ENCODE peak calls at places on chromosome 12, in six cellular contexts. W, U, C, B, H and X are unnamed samples.

GRCh38 chr12:96234591-96235496 is 40.7 kb downstream of the ELK3 start:
- DNase-seq in W (no peak), C (no peak), H (no peak), B (no peak), U (no peak), X (no peak)

GRCh38 chr12:102992720-102993119 is 35.2 kb downstream of the ASCL1 start:
- DNase-seq in B (no peak), H (no peak), U (no peak), W (no peak), C (no peak), X (no peak)

GRCh38 chr12:124506145-124506831 is 61.1 kb downstream of the NCOR2 start:
- DNase-seq in U (peak), H (no peak), B (peak), W (no peak), C (no peak), X (peak)

GRCh38 chr12:124390442-124391116 is 95.7 kb downstream of the RFLNA start:
- DNase-seq in W (peak), H (no peak), B (peak), C (no peak), U (no peak), X (no peak)

GRCh38 chr12:50620050-50620974 is 115.5 kb downstream of the DIP2B start:
- DNase-seq in U (no peak), H (peak), C (peak), B (peak), W (peak), X (peak)

GRCh38 chr12:113154351-113154973 is 4.9 kb downstream of the CFAP73 start:
- DNase-seq in C (no peak), W (peak), U (peak), H (peak), B (peak), X (peak)

GRCh38 chr12:130041983-130042812 is 120.1 kb upstream of the FZD10 start:
- DNase-seq in B (no peak), C (peak), U (peak), W (no peak), H (no peak), X (peak)

GRCh38 chr12:123269395-123269892 is 2.2 kb downstream of the CDK2AP1 start:
- DNase-seq in W (peak), H (no peak), C (peak), B (peak), U (peak), X (peak)

GRCh38 chr12:32671930-32672785 is 6.9 kb upstream of the DNM1L start:
- DNase-seq in C (peak), U (peak), W (peak), B (peak), H (no peak), X (peak)

GRCh38 chr12:24960222-24960855 is 11.4 kb upstream of the BCAT1 start:
- DNase-seq in H (no peak), C (no peak), U (peak), W (peak), B (peak), X (peak)

GRCh38 chr12:39587247-39587646 is 32.4 kb downstream of the ABCD2 start:
- DNase-seq in C (no peak), U (no peak), W (no peak), H (no peak), B (peak), X (no peak)

GRCh38 chr12:2543801-2544200 is 251.0 kb upstream of the FKBP4 start:
- DNase-seq in W (no peak), U (no peak), C (no peak), H (no peak), B (no peak), X (no peak)

GRCh38 chr12:38102197-38102596 is 214.4 kb upstream of the ALG10B start:
- DNase-seq in H (no peak), C (no peak), B (no peak), W (no peak), U (no peak), X (no peak)

GRCh38 chr12:87021400-87021799 is 765.2 kb upstream of the MGAT4C start:
- DNase-seq in B (no peak), U (no peak), H (no peak), C (no peak), W (no peak), X (no peak)

GRCh38 chr12:101018540-101018939 is 191.5 kb downstream of the SLC5A8 start:
- DNase-seq in W (peak), H (peak), C (no peak), B (peak), U (no peak), X (peak)

GRCh38 chr12:9843416-9843815 is 16.1 kb downstream of the KLRF1 start:
- DNase-seq in U (no peak), W (no peak), H (no peak), C (no peak), B (no peak), X (no peak)

GRCh38 chr12:31368666-31369361 is 42.9 kb upstream of the SINHCAF start:
- DNase-seq in C (peak), U (peak), H (no peak), B (peak), W (peak), X (peak)

GRCh38 chr12:133081408-133081806 is 684 bp downstream of the ZNF140 start:
- DNase-seq in W (no peak), C (no peak), H (no peak), U (no peak), B (no peak), X (peak)

GRCh38 chr12:66623455-66623854 is 55.4 kb downstream of the GRIP1 start:
- DNase-seq in W (no peak), U (no peak), B (peak), C (no peak), H (no peak), X (no peak)

GRCh38 chr12:43501705-43502104 is 50.3 kb downstream of the ADAMTS20 start:
- DNase-seq in W (peak), C (no peak), B (peak), H (no peak), U (no peak), X (peak)

GRCh38 chr12:107843351-107844311 is 69.1 kb downstream of the ASCL4 start:
- DNase-seq in H (no peak), B (no peak), W (no peak), U (peak), C (peak), X (peak)

GRCh38 chr12:78359530-78359929 is 505.0 kb upstream of the SYT1 start:
- DNase-seq in U (no peak), W (peak), C (no peak), H (no peak), B (no peak), X (peak)

GRCh38 chr12:129772463-129773169 is 131.2 kb downstream of the TMEM132D start:
- DNase-seq in C (no peak), B (no peak), U (peak), W (no peak), H (no peak), X (peak)

GRCh38 chr12:116980083-116980482 is 69.3 kb downstream of the FBXW8 start:
- DNase-seq in W (no peak), B (no peak), U (no peak), H (no peak), C (no peak), X (peak)

GRCh38 chr12:3544296-3544965 is 53.4 kb downstream of the PRMT8 start:
- DNase-seq in U (peak), C (no peak), H (no peak), W (no peak), B (no peak), X (no peak)

GRCh38 chr12:75823475-75823874 is 208.1 kb downstream of the PHLDA1 start:
- DNase-seq in B (no peak), H (no peak), C (no peak), U (no peak), W (no peak), X (no peak)

GRCh38 chr12:2435511-2435910 is 359.3 kb upstream of the FKBP4 start:
- DNase-seq in W (no peak), U (no peak), C (no peak), B (no peak), H (no peak), X (no peak)

GRCh38 chr12:52216107-52216506 is 16.9 kb upstream of the KRT7 start:
- DNase-seq in U (no peak), C (no peak), W (peak), B (no peak), H (no peak), X (no peak)

GRCh38 chr12:122659579-122659978 is 43.6 kb downstream of the HCAR2 start:
- DNase-seq in U (no peak), W (no peak), B (peak), H (no peak), C (no peak), X (no peak)

GRCh38 chr12:131860472-131861260 is 32.5 kb downstream of the MMP17 start:
- DNase-seq in C (peak), B (peak), U (peak), W (peak), H (no peak), X (peak)

GRCh38 chr12:56521590-56522371 is at the start of gene RBMS2:
- DNase-seq in W (peak), C (peak), B (peak), H (peak), U (peak), X (peak)

GRCh38 chr12:25023808-25024207 is 74.9 kb upstream of the BCAT1 start:
- DNase-seq in H (no peak), C (no peak), U (no peak), W (no peak), B (no peak), X (no peak)

GRCh38 chr12:5268424-5269210 is 163.3 kb upstream of the NTF3 start:
- DNase-seq in C (no peak), U (no peak), H (no peak), W (no peak), B (no peak), X (no peak)

GRCh38 chr12:45259732-45260480 is 44.0 kb downstream of the ANO6 start:
- DNase-seq in B (peak), H (no peak), U (no peak), W (peak), C (no peak), X (peak)

GRCh38 chr12:116241157-116241772 is 36.2 kb downstream of the MED13L start:
- DNase-seq in B (no peak), H (no peak), C (no peak), W (no peak), U (no peak), X (no peak)

GRCh38 chr12:92987846-92988621 is 58.9 kb upstream of the EEA1 start:
- DNase-seq in U (peak), W (no peak), B (no peak), C (no peak), H (no peak), X (peak)

GRCh38 chr12:66241061-66242043 is 52.3 kb downstream of the IRAK3 start:
- DNase-seq in H (no peak), W (peak), C (no peak), B (peak), U (no peak), X (no peak)

GRCh38 chr12:41932470-41932991 is 212.1 kb downstream of the GXYLT1 start:
- DNase-seq in U (peak), C (no peak), H (no peak), B (peak), W (no peak), X (peak)
- H2BK120ac ChIP-seq in U (no peak), C (no peak), H (no peak), B (peak), W (no peak), X (no peak)

DNA sequence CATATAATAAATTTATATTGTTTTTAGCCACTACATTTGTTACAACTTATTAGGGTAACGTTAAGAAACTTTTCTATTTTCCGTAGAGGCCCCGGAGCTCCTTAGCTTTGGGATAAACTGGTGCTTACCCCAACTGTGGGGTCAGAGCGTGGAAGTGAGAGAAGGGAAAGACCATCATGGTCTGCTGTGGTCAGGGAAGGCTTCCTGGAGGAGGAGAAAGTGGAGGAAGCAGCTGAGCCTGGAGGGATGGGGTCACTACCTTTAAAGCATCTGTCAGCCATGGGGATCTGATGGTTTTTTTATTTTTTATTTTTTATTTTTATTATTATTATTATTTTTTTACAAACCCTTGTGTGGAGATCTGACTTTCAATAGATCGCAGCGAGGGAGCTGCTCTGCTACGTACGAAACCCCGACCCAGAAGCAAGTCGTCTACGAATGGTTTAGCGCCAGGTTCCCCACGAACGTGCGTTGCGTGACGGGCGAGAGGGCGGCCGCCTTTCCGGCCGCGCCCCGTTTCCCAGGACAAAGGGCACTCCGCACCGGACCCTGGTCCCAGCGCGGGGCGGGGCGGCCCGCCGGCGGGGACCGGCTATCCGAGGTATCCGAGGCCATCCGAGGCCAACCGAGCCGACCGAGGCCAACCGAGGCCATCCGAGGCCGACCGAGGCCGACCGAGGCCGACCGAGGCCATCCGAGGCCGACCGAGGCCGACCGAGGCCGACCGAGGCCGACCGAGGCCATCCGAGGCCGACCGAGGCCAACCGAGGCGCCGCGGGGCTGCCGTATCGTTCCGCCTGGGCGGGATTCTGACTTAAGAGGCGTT is 1101.2 kb upstream of the TMEM132C start:
- DNase-seq in H (peak), C (peak), U (peak), B (peak), W (peak), X (peak)
- H3K18ac ChIP-seq in H (peak), C (peak), U (peak), B (peak), W (peak), X (no peak)

DNA sequence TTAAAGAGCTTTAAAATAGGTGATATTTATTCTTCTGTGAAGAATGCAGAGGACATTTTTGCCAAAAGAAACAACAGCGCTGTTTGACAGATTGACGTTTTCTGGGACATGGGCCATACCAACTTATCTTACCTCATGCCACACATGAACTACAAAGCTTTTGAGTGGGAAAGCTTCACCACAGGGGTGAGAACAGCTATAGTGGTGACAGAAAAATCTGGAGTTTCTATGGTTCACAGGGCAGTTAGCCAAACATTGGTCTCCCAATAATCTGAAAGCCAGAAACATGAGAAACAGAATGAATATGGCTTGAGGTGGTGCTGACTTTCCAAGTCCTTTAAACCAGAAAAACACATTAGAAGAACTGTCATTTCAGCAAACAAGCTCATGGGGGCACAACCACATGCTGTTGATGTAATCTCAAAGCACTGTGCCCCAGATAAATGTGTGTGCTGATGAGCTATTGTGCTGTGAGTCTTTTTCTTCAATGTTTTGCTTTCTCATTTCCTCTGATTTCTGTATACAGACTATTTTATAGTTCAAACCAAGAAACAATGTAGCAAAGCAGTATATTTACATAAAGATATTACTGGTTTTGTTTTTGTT is 905.4 kb downstream of the SLC16A7 start:
- DNase-seq in W (no peak), C (no peak), U (no peak), H (no peak), B (peak), X (peak)
- H2BK15ac ChIP-seq in W (no peak), C (no peak), U (no peak), H (no peak), B (no peak), X (no peak)

GRCh38 chr12:14884458-14884878 is 1.2 kb downstream of the MGP start:
- DNase-seq in H (no peak), C (no peak), W (peak), B (peak), U (no peak), X (no peak)
- H2BK120ac ChIP-seq in H (no peak), C (no peak), W (no peak), B (no peak), U (no peak), X (no peak)

GRCh38 chr12:12141000-12141399 is 70.3 kb downstream of the BCL2L14 start:
- DNase-seq in U (no peak), B (no peak), W (no peak), C (no peak), H (no peak), X (no peak)
- H3K18ac ChIP-seq in U (no peak), B (no peak), W (no peak), C (no peak), H (no peak), X (no peak)

GRCh38 chr12:89405626-89406342 is 53.5 kb upstream of the DUSP6 start:
- DNase-seq in B (no peak), H (no peak), U (no peak), C (no peak), W (no peak), X (no peak)

GRCh38 chr12:89395712-89396111 is 43.4 kb upstream of the DUSP6 start:
- DNase-seq in H (no peak), U (no peak), C (no peak), W (no peak), B (no peak), X (no peak)

GRCh38 chr12:89401433-89402086 is 49.3 kb upstream of the DUSP6 start:
- DNase-seq in C (no peak), H (no peak), B (no peak), W (no peak), U (no peak), X (no peak)

GRCh38 chr12:89400415-89400814 is 48.1 kb upstream of the DUSP6 start:
- DNase-seq in U (no peak), H (no peak), B (no peak), W (no peak), C (no peak), X (no peak)
- H2BK15ac ChIP-seq in U (no peak), H (no peak), B (no peak), W (peak), C (no peak), X (no peak)

DNA sequence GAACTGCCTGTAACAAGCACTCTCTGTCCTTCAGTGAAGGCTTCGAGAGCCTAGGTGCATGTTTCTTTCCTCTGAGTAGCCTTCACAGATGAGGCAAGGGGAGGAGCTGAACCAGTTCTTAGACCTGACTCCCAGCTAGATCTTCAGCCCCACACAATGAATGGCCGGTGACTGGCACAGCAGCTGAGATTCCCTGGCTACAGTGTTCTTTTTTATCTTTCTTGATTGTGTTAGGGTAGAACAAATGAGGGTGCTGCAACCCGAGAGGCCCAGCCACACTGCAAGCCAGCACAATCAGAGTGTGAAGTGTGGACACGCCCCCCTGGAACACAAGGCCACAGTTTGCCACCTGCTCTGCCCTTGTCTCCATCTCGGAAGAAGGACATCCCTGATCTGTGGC is 19.1 kb upstream of the COL2A1 start:
- DNase-seq in B (no peak), U (no peak), W (no peak), C (peak), H (no peak), X (peak)
- H2BK120ac ChIP-seq in B (no peak), U (no peak), W (no peak), C (no peak), H (no peak), X (no peak)

DNA sequence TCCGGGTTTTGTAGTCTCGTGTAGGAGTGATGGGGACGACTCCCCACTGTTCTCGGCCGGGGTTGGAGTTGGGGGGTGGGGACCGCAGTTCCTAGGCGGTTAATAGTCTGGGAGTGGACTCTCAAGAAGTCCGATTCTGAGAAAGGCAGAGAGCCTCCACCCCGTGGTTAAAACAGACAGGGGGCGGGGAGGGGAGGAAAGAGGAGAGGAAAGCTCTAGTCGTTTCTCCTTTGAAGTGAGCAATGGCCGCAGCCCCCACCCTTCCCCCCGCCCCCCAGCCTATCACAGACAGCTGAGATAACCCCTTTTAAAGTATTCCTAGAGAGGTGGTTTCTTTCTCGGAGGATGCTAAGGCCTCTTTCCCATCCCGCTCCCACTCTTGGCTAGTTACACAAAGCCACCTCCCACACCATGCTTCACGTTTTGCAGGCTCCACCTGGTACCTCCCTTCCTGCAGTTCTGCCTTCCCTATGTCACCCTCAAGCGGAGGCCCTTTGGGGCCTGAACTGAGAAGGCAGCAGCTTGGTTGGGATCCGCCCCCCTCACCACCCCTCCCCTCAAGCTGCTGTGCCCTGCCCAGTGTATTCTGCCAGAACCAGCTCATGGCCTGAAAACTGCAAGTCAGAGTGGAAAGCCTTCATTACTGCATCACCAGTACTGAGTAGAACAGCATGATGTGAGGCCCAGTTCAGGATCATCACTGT is 853 bp downstream of the USP5 start:
- DNase-seq in B (peak), U (peak), W (peak), C (no peak), H (no peak), X (peak)
- H3K18ac ChIP-seq in B (peak), U (no peak), W (no peak), C (no peak), H (no peak), X (peak)

DNA sequence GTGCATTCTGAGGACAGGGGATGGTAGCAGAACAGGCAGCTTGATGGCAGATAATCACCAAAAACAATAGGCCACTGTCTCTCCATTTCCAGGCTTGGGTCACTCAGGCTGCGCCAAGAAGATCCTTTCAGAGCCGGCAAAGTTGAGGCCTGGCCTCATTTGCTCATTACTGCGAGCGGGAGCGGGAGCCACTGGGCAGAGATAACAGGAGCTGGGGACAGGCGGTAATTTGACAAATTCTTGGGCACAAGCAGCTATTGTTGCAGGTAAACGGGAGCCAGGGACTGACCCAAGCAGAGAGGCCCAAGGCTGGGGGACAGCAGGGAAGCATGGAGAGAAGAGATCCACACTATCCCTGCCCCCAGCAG is 2.1 kb downstream of the MSI1 start:
- DNase-seq in U (peak), C (no peak), H (no peak), B (no peak), W (no peak), X (no peak)
- H2BK15ac ChIP-seq in U (no peak), C (peak), H (no peak), B (no peak), W (no peak), X (no peak)